ENCODE peak calls at places on chromosomes 11 and 22, in five cellular contexts. H, N, S, Z and A are unnamed samples.
A peak's percentile ranks its signal among the peaks of the same experiment; 100 is the strongest.

GRCh38 chr11:120746836-120747609 is 235.5 kb downstream of the GRIK4 start:
- ATAC-seq in S (no peak), H (no peak), N (no peak), Z (no peak), A (no peak)

GRCh38 chr11:12150831-12151382 is 40.5 kb downstream of the MICAL2 start:
- ATAC-seq in N (no peak), S (peak; percentile 81), Z (peak; percentile 26), H (no peak), A (peak; percentile 87)

GRCh38 chr11:57310630-57311086 is 14.1 kb downstream of the TNKS1BP1 start:
- ATAC-seq in Z (no peak), H (no peak), N (peak; percentile 1), S (no peak), A (no peak)

GRCh38 chr11:79616392-79616831 is 175.6 kb upstream of the TENM4 start:
- ATAC-seq in S (no peak), Z (no peak), H (no peak), N (no peak), A (no peak)

GRCh38 chr22:37701121-37701786 is 4.4 kb downstream of the TRIOBP start:
- ATAC-seq in Z (no peak), H (no peak), S (no peak), N (no peak), A (no peak)

GRCh38 chr11:86551286-86551685 is 121.1 kb downstream of the ME3 start:
- ATAC-seq in S (no peak), N (peak; percentile 37), Z (peak; percentile 70), H (peak; percentile 29), A (no peak)

GRCh38 chr22:17672417-17672991 is 33.9 kb downstream of the BCL2L13 start:
- ATAC-seq in S (peak; percentile 77), H (no peak), Z (no peak), N (no peak), A (peak; percentile 76)

GRCh38 chr22:49906799-49907290 is 11.4 kb downstream of the ALG12 start:
- ATAC-seq in N (no peak), Z (no peak), S (no peak), H (no peak), A (no peak)

GRCh38 chr22:40928657-40929056 is 22.5 kb upstream of the RBX1 start:
- ATAC-seq in H (no peak), Z (no peak), N (no peak), S (no peak), A (no peak)

GRCh38 chr11:73963861-73964260 is 13.0 kb downstream of the DNAJB13 start:
- ATAC-seq in N (peak; percentile 7), Z (no peak), H (no peak), S (peak; percentile 5), A (no peak)

GRCh38 chr11:102546427-102546826 is 15.9 kb upstream of the MMP7 start:
- ATAC-seq in Z (no peak), H (no peak), N (no peak), S (peak; percentile 25), A (peak; percentile 44)

GRCh38 chr11:112318193-112318592 is 57.5 kb upstream of the PLET1 start:
- ATAC-seq in Z (no peak), H (no peak), N (peak; percentile 46), S (no peak), A (no peak)

GRCh38 chr22:30516731-30517130 is 11.2 kb upstream of the SEC14L4 start:
- ATAC-seq in S (no peak), H (no peak), N (no peak), Z (no peak), A (no peak)

GRCh38 chr11:17142450-17142849 is 65.0 kb upstream of the RPS13 start:
- ATAC-seq in Z (no peak), S (no peak), N (no peak), H (no peak), A (no peak)

GRCh38 chr11:66247801-66248200 is 20.6 kb upstream of the RAB1B start:
- ATAC-seq in N (no peak), S (no peak), Z (no peak), H (no peak), A (no peak)

GRCh38 chr11:74072286-74072685 is 63.4 kb upstream of the UCP3 start:
- ATAC-seq in H (no peak), N (peak; percentile 31), S (peak; percentile 86), Z (no peak), A (peak; percentile 98)

GRCh38 chr11:108206969-108207682 is 15.3 kb downstream of the NPAT start:
- ATAC-seq in N (no peak), S (no peak), H (no peak), Z (no peak), A (no peak)

GRCh38 chr11:14362613-14363012 is 3.6 kb upstream of the RRAS2 start:
- ATAC-seq in Z (no peak), S (no peak), H (no peak), N (peak; percentile 46), A (no peak)

GRCh38 chr11:128212324-128212723 is 375.0 kb downstream of the ETS1 start:
- ATAC-seq in H (no peak), S (no peak), N (no peak), Z (no peak), A (no peak)

GRCh38 chr22:27219036-27219435 is 561.6 kb downstream of the MIAT start:
- ATAC-seq in N (no peak), Z (no peak), S (no peak), H (no peak), A (no peak)

GRCh38 chr11:94635072-94635471 is 67.9 kb downstream of the PIWIL4 start:
- ATAC-seq in S (no peak), H (no peak), Z (no peak), N (no peak), A (no peak)

GRCh38 chr22:42236268-42236667 is 34.2 kb downstream of the TCF20 start:
- ATAC-seq in Z (no peak), S (no peak), H (no peak), N (no peak), A (no peak)

GRCh38 chr11:2837096-2837601 is 48.4 kb downstream of the CDKN1C start:
- ATAC-seq in S (no peak), Z (peak; percentile 80), N (peak; percentile 75), H (peak; percentile 79), A (no peak)